ENCODE peak calls at places on chromosomes 12 and 14, in eight cellular contexts. One of them, this sample, is unnamed.

GRCh38 chr14:55721353-55721752 is 141.3 kb downstream of the KTN1 start:
- DNase-seq in CD8-positive, alpha-beta T cell: no peak
- DNase-seq in gastrocnemius medialis: no peak
- DNase-seq in astrocyte of the cerebellum: peak
- DNase-seq in IMR-90: peak
- DNase-seq in fibroblast of pulmonary artery: peak
- DNase-seq in left ventricle myocardium inferior: no peak
- DNase-seq in pancreas: peak
- DNase-seq in this sample: peak

GRCh38 chr12:2481951-2482350 is 312.8 kb upstream of the FKBP4 start:
- DNase-seq in IMR-90: no peak
- DNase-seq in fibroblast of pulmonary artery: no peak
- DNase-seq in gastrocnemius medialis: no peak
- DNase-seq in pancreas: no peak
- DNase-seq in astrocyte of the cerebellum: no peak
- DNase-seq in CD8-positive, alpha-beta T cell: no peak
- DNase-seq in left ventricle myocardium inferior: no peak
- DNase-seq in this sample: no peak

GRCh38 chr14:104680806-104681688 is 8.4 kb upstream of the INF2 start:
- DNase-seq in pancreas: peak
- DNase-seq in IMR-90: peak
- DNase-seq in left ventricle myocardium inferior: peak
- DNase-seq in astrocyte of the cerebellum: no peak
- DNase-seq in fibroblast of pulmonary artery: peak
- DNase-seq in CD8-positive, alpha-beta T cell: no peak
- DNase-seq in gastrocnemius medialis: peak
- DNase-seq in this sample: peak

GRCh38 chr14:39015360-39015961 is 87.6 kb downstream of the SEC23A start:
- DNase-seq in pancreas: no peak
- DNase-seq in IMR-90: peak
- DNase-seq in astrocyte of the cerebellum: peak
- DNase-seq in gastrocnemius medialis: no peak
- DNase-seq in left ventricle myocardium inferior: no peak
- DNase-seq in CD8-positive, alpha-beta T cell: no peak
- DNase-seq in fibroblast of pulmonary artery: peak
- DNase-seq in this sample: peak

GRCh38 chr14:61419201-61419600 is 97.8 kb downstream of the PRKCH start:
- DNase-seq in astrocyte of the cerebellum: no peak
- DNase-seq in fibroblast of pulmonary artery: no peak
- DNase-seq in CD8-positive, alpha-beta T cell: no peak
- DNase-seq in pancreas: no peak
- DNase-seq in IMR-90: no peak
- DNase-seq in left ventricle myocardium inferior: no peak
- DNase-seq in gastrocnemius medialis: no peak
- DNase-seq in this sample: no peak

GRCh38 chr14:67999290-67999689 is 179.7 kb downstream of the RAD51B start:
- DNase-seq in left ventricle myocardium inferior: no peak
- DNase-seq in CD8-positive, alpha-beta T cell: no peak
- DNase-seq in gastrocnemius medialis: no peak
- DNase-seq in fibroblast of pulmonary artery: peak
- DNase-seq in IMR-90: peak
- DNase-seq in astrocyte of the cerebellum: peak
- DNase-seq in pancreas: no peak
- DNase-seq in this sample: no peak

GRCh38 chr14:102235275-102235897 is 69.6 kb downstream of the MOK start:
- DNase-seq in IMR-90: peak
- DNase-seq in CD8-positive, alpha-beta T cell: peak
- DNase-seq in fibroblast of pulmonary artery: peak
- DNase-seq in left ventricle myocardium inferior: peak
- DNase-seq in astrocyte of the cerebellum: peak
- DNase-seq in gastrocnemius medialis: peak
- DNase-seq in pancreas: peak
- DNase-seq in this sample: peak

GRCh38 chr12:49678711-49679110 is 28.5 kb downstream of the FMNL3 start:
- DNase-seq in CD8-positive, alpha-beta T cell: no peak
- DNase-seq in left ventricle myocardium inferior: no peak
- DNase-seq in pancreas: no peak
- DNase-seq in gastrocnemius medialis: no peak
- DNase-seq in fibroblast of pulmonary artery: no peak
- DNase-seq in astrocyte of the cerebellum: no peak
- DNase-seq in IMR-90: peak
- DNase-seq in this sample: no peak

GRCh38 chr12:76422878-76423438 is 74.7 kb upstream of the BBS10 start:
- DNase-seq in IMR-90: peak
- DNase-seq in CD8-positive, alpha-beta T cell: no peak
- DNase-seq in fibroblast of pulmonary artery: peak
- DNase-seq in astrocyte of the cerebellum: peak
- DNase-seq in pancreas: no peak
- DNase-seq in left ventricle myocardium inferior: no peak
- DNase-seq in gastrocnemius medialis: no peak
- DNase-seq in this sample: peak

GRCh38 chr12:98767248-98767647 is 122.2 kb downstream of the APAF1 start:
- DNase-seq in pancreas: no peak
- DNase-seq in gastrocnemius medialis: no peak
- DNase-seq in IMR-90: no peak
- DNase-seq in CD8-positive, alpha-beta T cell: no peak
- DNase-seq in fibroblast of pulmonary artery: no peak
- DNase-seq in astrocyte of the cerebellum: no peak
- DNase-seq in left ventricle myocardium inferior: no peak
- DNase-seq in this sample: no peak

GRCh38 chr14:76313861-76314260 is 62.1 kb upstream of the ESRRB start:
- DNase-seq in fibroblast of pulmonary artery: no peak
- DNase-seq in left ventricle myocardium inferior: no peak
- DNase-seq in CD8-positive, alpha-beta T cell: no peak
- DNase-seq in pancreas: no peak
- DNase-seq in gastrocnemius medialis: no peak
- DNase-seq in astrocyte of the cerebellum: no peak
- DNase-seq in IMR-90: no peak
- DNase-seq in this sample: no peak

GRCh38 chr12:31324845-31325523 is 966 bp downstream of the SINHCAF start:
- DNase-seq in astrocyte of the cerebellum: no peak
- DNase-seq in fibroblast of pulmonary artery: peak
- DNase-seq in IMR-90: peak
- DNase-seq in CD8-positive, alpha-beta T cell: peak
- DNase-seq in left ventricle myocardium inferior: peak
- DNase-seq in pancreas: peak
- DNase-seq in gastrocnemius medialis: peak
- DNase-seq in this sample: peak

GRCh38 chr12:47900480-47901129 is 4.2 kb downstream of the VDR start:
- DNase-seq in gastrocnemius medialis: no peak
- DNase-seq in pancreas: peak
- DNase-seq in CD8-positive, alpha-beta T cell: no peak
- DNase-seq in left ventricle myocardium inferior: no peak
- DNase-seq in fibroblast of pulmonary artery: no peak
- DNase-seq in astrocyte of the cerebellum: no peak
- DNase-seq in IMR-90: no peak
- DNase-seq in this sample: peak
- TF ChIP-seq CTCF in gastrocnemius medialis: no peak
- TF ChIP-seq CTCF in pancreas: no peak
- TF ChIP-seq CTCF in CD8-positive, alpha-beta T cell: no peak
- TF ChIP-seq CTCF in left ventricle myocardium inferior: peak
- TF ChIP-seq CTCF in fibroblast of pulmonary artery: no peak
- TF ChIP-seq CTCF in astrocyte of the cerebellum: no peak
- TF ChIP-seq CTCF in IMR-90: peak
- TF ChIP-seq CTCF in this sample: peak

GRCh38 chr12:12358528-12358927 is 1.6 kb downstream of the BORCS5 start:
- DNase-seq in gastrocnemius medialis: no peak
- DNase-seq in IMR-90: no peak
- DNase-seq in left ventricle myocardium inferior: no peak
- DNase-seq in astrocyte of the cerebellum: no peak
- DNase-seq in CD8-positive, alpha-beta T cell: no peak
- DNase-seq in pancreas: no peak
- DNase-seq in fibroblast of pulmonary artery: no peak
- DNase-seq in this sample: no peak

GRCh38 chr12:12353807-12354206 is 3.1 kb upstream of the BORCS5 start:
- DNase-seq in astrocyte of the cerebellum: no peak
- DNase-seq in IMR-90: no peak
- DNase-seq in pancreas: no peak
- DNase-seq in gastrocnemius medialis: no peak
- DNase-seq in fibroblast of pulmonary artery: no peak
- DNase-seq in left ventricle myocardium inferior: no peak
- DNase-seq in CD8-positive, alpha-beta T cell: no peak
- DNase-seq in this sample: no peak

GRCh38 chr12:12357697-12358476 is 1.0 kb downstream of the BORCS5 start:
- DNase-seq in CD8-positive, alpha-beta T cell: no peak
- DNase-seq in fibroblast of pulmonary artery: no peak
- DNase-seq in IMR-90: peak
- DNase-seq in gastrocnemius medialis: no peak
- DNase-seq in astrocyte of the cerebellum: no peak
- DNase-seq in pancreas: no peak
- DNase-seq in left ventricle myocardium inferior: no peak
- DNase-seq in this sample: no peak

GRCh38 chr12:12356467-12356885 is 402 bp upstream of the BORCS5 start:
- DNase-seq in pancreas: no peak
- DNase-seq in astrocyte of the cerebellum: no peak
- DNase-seq in IMR-90: no peak
- DNase-seq in CD8-positive, alpha-beta T cell: no peak
- DNase-seq in left ventricle myocardium inferior: no peak
- DNase-seq in gastrocnemius medialis: no peak
- DNase-seq in fibroblast of pulmonary artery: no peak
- DNase-seq in this sample: no peak

DNA sequence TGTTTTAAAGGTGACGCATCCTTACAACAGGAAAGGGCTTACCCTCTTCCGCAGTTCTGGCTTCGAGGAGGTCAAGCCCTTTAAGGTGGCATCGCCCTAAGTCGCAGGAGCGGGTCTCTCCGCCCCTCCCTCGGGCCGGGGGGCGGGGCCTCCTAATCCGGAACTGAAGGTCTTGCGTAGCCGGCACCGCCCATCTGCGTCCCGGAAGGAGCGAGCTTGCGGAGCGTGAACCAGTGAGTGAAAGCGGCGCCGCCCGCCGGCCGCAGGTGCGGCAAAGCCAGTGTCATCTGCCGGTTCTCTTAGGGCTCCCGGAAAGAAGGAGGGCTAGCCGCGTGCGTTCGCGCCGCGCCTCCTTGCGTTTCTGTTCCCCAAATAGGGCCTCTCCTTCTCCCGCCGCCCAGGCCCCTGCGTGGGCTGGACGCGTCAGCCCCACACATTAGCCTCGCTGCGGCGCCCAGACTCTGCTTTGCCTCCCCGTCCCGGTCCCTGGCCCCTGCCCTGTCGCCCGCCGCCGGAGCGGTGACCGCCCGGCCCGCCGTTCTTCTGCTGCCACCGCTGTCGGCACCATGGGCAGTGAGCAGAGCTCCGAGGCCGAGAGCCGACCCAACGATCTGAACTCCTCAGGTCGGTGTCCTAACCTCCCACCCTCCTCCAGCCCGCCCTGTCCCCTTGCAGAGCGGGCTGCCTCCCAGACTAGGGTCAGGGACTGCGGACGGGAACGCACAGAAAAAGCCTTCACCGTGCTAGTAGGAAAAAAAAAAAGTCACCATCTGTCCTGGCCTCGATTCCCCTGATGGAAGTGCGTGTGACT is at the start of gene BORCS5:
- DNase-seq in left ventricle myocardium inferior: peak
- DNase-seq in astrocyte of the cerebellum: peak
- DNase-seq in fibroblast of pulmonary artery: peak
- DNase-seq in pancreas: peak
- DNase-seq in IMR-90: peak
- DNase-seq in CD8-positive, alpha-beta T cell: peak
- DNase-seq in gastrocnemius medialis: peak
- DNase-seq in this sample: peak
- TF ChIP-seq CTCF in left ventricle myocardium inferior: peak
- TF ChIP-seq CTCF in astrocyte of the cerebellum: peak
- TF ChIP-seq CTCF in fibroblast of pulmonary artery: peak
- TF ChIP-seq CTCF in pancreas: no peak
- TF ChIP-seq CTCF in IMR-90: no peak
- TF ChIP-seq CTCF in CD8-positive, alpha-beta T cell: peak
- TF ChIP-seq CTCF in gastrocnemius medialis: no peak
- TF ChIP-seq CTCF in this sample: no peak

DNA sequence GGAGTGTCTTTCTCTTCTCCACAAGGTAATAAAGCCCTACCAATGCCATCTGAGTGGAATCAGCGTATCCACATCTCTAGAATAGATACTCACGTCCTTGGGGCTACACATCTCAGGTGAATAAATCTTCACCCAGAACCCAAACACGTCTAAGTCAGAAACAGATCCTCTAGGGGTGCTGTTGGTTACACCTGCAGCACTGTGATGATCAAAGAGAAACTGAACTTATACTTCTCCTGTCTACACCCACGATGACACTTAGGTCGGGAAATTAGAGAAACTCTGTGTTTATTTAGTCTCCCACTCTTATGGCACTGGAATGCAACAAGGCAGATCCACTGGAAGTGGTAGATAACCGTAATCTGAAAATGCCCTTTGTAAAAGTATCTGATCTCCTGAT is 46.2 kb downstream of the WIF1 start:
- DNase-seq in pancreas: no peak
- DNase-seq in CD8-positive, alpha-beta T cell: no peak
- DNase-seq in IMR-90: no peak
- DNase-seq in fibroblast of pulmonary artery: no peak
- DNase-seq in gastrocnemius medialis: no peak
- DNase-seq in astrocyte of the cerebellum: no peak
- DNase-seq in left ventricle myocardium inferior: no peak
- DNase-seq in this sample: peak
- TF ChIP-seq CTCF in pancreas: no peak
- TF ChIP-seq CTCF in CD8-positive, alpha-beta T cell: no peak
- TF ChIP-seq CTCF in IMR-90: no peak
- TF ChIP-seq CTCF in fibroblast of pulmonary artery: no peak
- TF ChIP-seq CTCF in gastrocnemius medialis: no peak
- TF ChIP-seq CTCF in astrocyte of the cerebellum: no peak
- TF ChIP-seq CTCF in left ventricle myocardium inferior: no peak
- TF ChIP-seq CTCF in this sample: peak

GRCh38 chr12:121001841-121002483 is 14.3 kb downstream of the C12orf43 start:
- DNase-seq in fibroblast of pulmonary artery: no peak
- DNase-seq in astrocyte of the cerebellum: no peak
- DNase-seq in left ventricle myocardium inferior: no peak
- DNase-seq in IMR-90: no peak
- DNase-seq in gastrocnemius medialis: no peak
- DNase-seq in pancreas: no peak
- DNase-seq in CD8-positive, alpha-beta T cell: no peak
- DNase-seq in this sample: no peak

GRCh38 chr12:121004253-121004815 is 12.0 kb downstream of the C12orf43 start:
- DNase-seq in left ventricle myocardium inferior: no peak
- DNase-seq in gastrocnemius medialis: no peak
- DNase-seq in astrocyte of the cerebellum: no peak
- DNase-seq in fibroblast of pulmonary artery: no peak
- DNase-seq in CD8-positive, alpha-beta T cell: no peak
- DNase-seq in IMR-90: no peak
- DNase-seq in pancreas: no peak
- DNase-seq in this sample: no peak

GRCh38 chr12:121001060-121001459 is 15.2 kb downstream of the C12orf43 start:
- DNase-seq in astrocyte of the cerebellum: no peak
- DNase-seq in CD8-positive, alpha-beta T cell: no peak
- DNase-seq in pancreas: no peak
- DNase-seq in gastrocnemius medialis: no peak
- DNase-seq in left ventricle myocardium inferior: no peak
- DNase-seq in fibroblast of pulmonary artery: no peak
- DNase-seq in IMR-90: no peak
- DNase-seq in this sample: no peak

GRCh38 chr12:121005346-121005815 is 10.9 kb downstream of the C12orf43 start:
- DNase-seq in astrocyte of the cerebellum: no peak
- DNase-seq in pancreas: no peak
- DNase-seq in gastrocnemius medialis: no peak
- DNase-seq in IMR-90: peak
- DNase-seq in CD8-positive, alpha-beta T cell: no peak
- DNase-seq in left ventricle myocardium inferior: no peak
- DNase-seq in fibroblast of pulmonary artery: peak
- DNase-seq in this sample: peak

DNA sequence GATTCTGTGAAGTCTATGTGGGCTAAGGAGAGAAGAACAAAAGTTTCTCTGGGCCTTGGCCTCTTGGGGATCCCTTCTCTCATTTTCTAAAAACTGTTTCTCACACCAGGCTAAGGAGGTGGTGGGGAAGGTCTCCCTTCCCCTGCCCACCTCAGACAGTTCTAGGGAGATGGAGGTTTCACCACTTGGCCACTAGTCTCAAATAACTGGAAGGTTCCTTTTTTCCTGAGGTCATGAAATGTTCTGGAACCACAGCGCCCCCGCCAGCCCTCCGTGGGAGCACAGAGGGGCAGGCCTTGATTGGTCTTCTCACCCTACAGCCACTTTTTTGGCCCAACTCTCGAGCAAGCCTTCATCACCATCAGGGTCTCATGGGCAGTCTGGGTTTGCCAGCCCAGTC is 12.6 kb downstream of the C12orf43 start:
- DNase-seq in fibroblast of pulmonary artery: no peak
- DNase-seq in gastrocnemius medialis: no peak
- DNase-seq in astrocyte of the cerebellum: no peak
- DNase-seq in left ventricle myocardium inferior: no peak
- DNase-seq in IMR-90: no peak
- DNase-seq in CD8-positive, alpha-beta T cell: no peak
- DNase-seq in pancreas: no peak
- DNase-seq in this sample: no peak
- TF ChIP-seq CTCF in fibroblast of pulmonary artery: no peak
- TF ChIP-seq CTCF in gastrocnemius medialis: no peak
- TF ChIP-seq CTCF in astrocyte of the cerebellum: no peak
- TF ChIP-seq CTCF in left ventricle myocardium inferior: no peak
- TF ChIP-seq CTCF in IMR-90: peak
- TF ChIP-seq CTCF in CD8-positive, alpha-beta T cell: no peak
- TF ChIP-seq CTCF in pancreas: no peak
- TF ChIP-seq CTCF in this sample: no peak